ENCODE peak calls at places on chromosomes 6 and 20, in six cellular contexts. One of them, this sample, is unnamed.

GRCh38 chr6:22558288-22558882 is 11.0 kb upstream of the HDGFL1 start:
- DNase-seq in foreskin fibroblast: no peak
- DNase-seq in ovary: no peak
- DNase-seq in DND-41: no peak
- DNase-seq in testis: no peak
- DNase-seq in CD4-positive, alpha-beta T cell: no peak
- DNase-seq in this sample: no peak

GRCh38 chr6:77030929-77031674 is 432.2 kb downstream of the HTR1B start:
- DNase-seq in foreskin fibroblast: no peak
- DNase-seq in ovary: no peak
- DNase-seq in CD4-positive, alpha-beta T cell: no peak
- DNase-seq in testis: no peak
- DNase-seq in DND-41: no peak
- DNase-seq in this sample: no peak

GRCh38 chr6:44084231-44085014 is 42.8 kb downstream of the MRPL14 start:
- DNase-seq in ovary: no peak
- DNase-seq in foreskin fibroblast: peak
- DNase-seq in DND-41: peak
- DNase-seq in CD4-positive, alpha-beta T cell: no peak
- DNase-seq in testis: no peak
- DNase-seq in this sample: no peak

GRCh38 chr6:29519291-29520010 is 31.7 kb upstream of the MAS1L start:
- DNase-seq in foreskin fibroblast: no peak
- DNase-seq in ovary: no peak
- DNase-seq in testis: no peak
- DNase-seq in CD4-positive, alpha-beta T cell: no peak
- DNase-seq in DND-41: no peak
- DNase-seq in this sample: no peak

GRCh38 chr6:8819446-8819845 is 384.1 kb upstream of the SLC35B3 start:
- DNase-seq in CD4-positive, alpha-beta T cell: no peak
- DNase-seq in ovary: no peak
- DNase-seq in foreskin fibroblast: no peak
- DNase-seq in DND-41: no peak
- DNase-seq in testis: no peak
- DNase-seq in this sample: no peak

GRCh38 chr6:133887478-133887877 is 1.4 kb upstream of the TCF21 start:
- DNase-seq in CD4-positive, alpha-beta T cell: no peak
- DNase-seq in ovary: no peak
- DNase-seq in DND-41: no peak
- DNase-seq in testis: no peak
- DNase-seq in foreskin fibroblast: no peak
- DNase-seq in this sample: no peak

GRCh38 chr6:40350193-40350941 is 236.8 kb downstream of the LRFN2 start:
- DNase-seq in DND-41: peak
- DNase-seq in testis: no peak
- DNase-seq in foreskin fibroblast: no peak
- DNase-seq in ovary: no peak
- DNase-seq in CD4-positive, alpha-beta T cell: no peak
- DNase-seq in this sample: no peak

GRCh38 chr6:82073484-82073883 is 174.1 kb downstream of the IBTK start:
- DNase-seq in foreskin fibroblast: no peak
- DNase-seq in DND-41: no peak
- DNase-seq in testis: no peak
- DNase-seq in CD4-positive, alpha-beta T cell: no peak
- DNase-seq in ovary: no peak
- DNase-seq in this sample: no peak

GRCh38 chr6:123333000-123333756 is 303.6 kb downstream of the TRDN start:
- DNase-seq in CD4-positive, alpha-beta T cell: no peak
- DNase-seq in DND-41: no peak
- DNase-seq in foreskin fibroblast: no peak
- DNase-seq in ovary: no peak
- DNase-seq in testis: no peak
- DNase-seq in this sample: no peak
- TF ChIP-seq CTCF in CD4-positive, alpha-beta T cell: no peak
- TF ChIP-seq CTCF in DND-41: no peak
- TF ChIP-seq CTCF in foreskin fibroblast: no peak
- TF ChIP-seq CTCF in ovary: no peak
- TF ChIP-seq CTCF in testis: no peak
- TF ChIP-seq CTCF in this sample: no peak

DNA sequence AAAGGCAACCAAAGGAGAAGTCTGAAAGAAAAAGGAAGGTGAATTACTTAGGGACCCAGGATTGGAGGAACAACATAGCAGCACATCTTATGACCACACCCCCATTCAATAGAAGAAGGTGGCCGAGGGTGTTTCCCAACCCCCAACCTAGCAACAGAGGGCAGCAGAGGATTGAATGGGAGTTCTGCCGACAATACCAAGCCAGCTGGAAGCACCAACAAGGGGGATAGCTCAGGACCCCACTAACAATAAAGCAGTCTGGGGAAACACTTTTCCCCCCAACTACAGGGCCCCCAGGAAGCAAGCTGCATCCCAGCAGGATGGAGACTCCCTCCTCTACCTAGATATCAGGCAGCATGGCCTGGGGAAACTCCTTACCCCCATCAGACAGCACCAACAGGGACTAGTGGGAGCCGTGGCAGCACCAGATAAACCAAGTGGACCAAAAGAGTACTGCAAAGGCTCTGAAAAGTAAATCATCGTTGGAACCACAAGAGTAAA is 67.7 kb downstream of the ZHX3 start:
- DNase-seq in testis: no peak
- DNase-seq in CD4-positive, alpha-beta T cell: no peak
- DNase-seq in foreskin fibroblast: peak
- DNase-seq in ovary: peak
- DNase-seq in DND-41: no peak
- DNase-seq in this sample: peak
- TF ChIP-seq CTCF in testis: no peak
- TF ChIP-seq CTCF in CD4-positive, alpha-beta T cell: no peak
- TF ChIP-seq CTCF in foreskin fibroblast: peak
- TF ChIP-seq CTCF in ovary: peak
- TF ChIP-seq CTCF in DND-41: peak
- TF ChIP-seq CTCF in this sample: peak

GRCh38 chr6:106767271-106767670 is 137.9 kb downstream of the QRSL1 start:
- DNase-seq in CD4-positive, alpha-beta T cell: no peak
- DNase-seq in ovary: no peak
- DNase-seq in foreskin fibroblast: no peak
- DNase-seq in testis: no peak
- DNase-seq in DND-41: no peak
- DNase-seq in this sample: no peak
- TF ChIP-seq CTCF in CD4-positive, alpha-beta T cell: no peak
- TF ChIP-seq CTCF in ovary: no peak
- TF ChIP-seq CTCF in foreskin fibroblast: no peak
- TF ChIP-seq CTCF in testis: no peak
- TF ChIP-seq CTCF in DND-41: no peak
- TF ChIP-seq CTCF in this sample: no peak

GRCh38 chr6:99789767-99790166 is 183.1 kb downstream of the PRDM13 start:
- DNase-seq in ovary: no peak
- DNase-seq in DND-41: no peak
- DNase-seq in testis: no peak
- DNase-seq in CD4-positive, alpha-beta T cell: no peak
- DNase-seq in foreskin fibroblast: no peak
- DNase-seq in this sample: no peak

DNA sequence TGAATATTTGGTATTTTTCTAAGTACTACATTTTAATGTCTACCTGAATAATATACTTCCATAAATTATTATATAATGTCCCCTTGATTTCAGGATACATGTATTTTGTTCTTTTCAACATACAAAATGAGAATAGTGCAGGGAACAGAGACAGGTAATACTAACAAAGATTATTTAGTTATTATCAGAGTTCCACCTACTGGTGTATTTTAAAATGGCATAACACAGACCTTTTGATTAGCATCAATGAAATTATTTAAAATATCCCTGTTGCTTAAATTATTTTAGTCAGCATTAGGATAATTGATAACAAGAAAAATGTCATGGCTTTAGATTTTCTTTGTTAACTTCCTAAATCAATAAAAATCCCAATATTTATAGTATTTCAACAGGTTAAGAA is 184.0 kb downstream of the PRDM13 start:
- DNase-seq in foreskin fibroblast: no peak
- DNase-seq in CD4-positive, alpha-beta T cell: no peak
- DNase-seq in DND-41: no peak
- DNase-seq in testis: no peak
- DNase-seq in ovary: no peak
- DNase-seq in this sample: no peak
- TF ChIP-seq CTCF in foreskin fibroblast: no peak
- TF ChIP-seq CTCF in CD4-positive, alpha-beta T cell: no peak
- TF ChIP-seq CTCF in DND-41: peak
- TF ChIP-seq CTCF in testis: no peak
- TF ChIP-seq CTCF in ovary: no peak
- TF ChIP-seq CTCF in this sample: peak

GRCh38 chr20:24079661-24080412 is 91.3 kb upstream of the GGTLC1 start:
- DNase-seq in CD4-positive, alpha-beta T cell: no peak
- DNase-seq in foreskin fibroblast: no peak
- DNase-seq in testis: no peak
- DNase-seq in ovary: no peak
- DNase-seq in DND-41: no peak
- DNase-seq in this sample: no peak
- TF ChIP-seq CTCF in CD4-positive, alpha-beta T cell: no peak
- TF ChIP-seq CTCF in foreskin fibroblast: no peak
- TF ChIP-seq CTCF in testis: no peak
- TF ChIP-seq CTCF in ovary: no peak
- TF ChIP-seq CTCF in DND-41: no peak
- TF ChIP-seq CTCF in this sample: no peak

GRCh38 chr6:6221829-6222535 is 98.5 kb downstream of the F13A1 start:
- DNase-seq in ovary: no peak
- DNase-seq in foreskin fibroblast: no peak
- DNase-seq in DND-41: no peak
- DNase-seq in CD4-positive, alpha-beta T cell: no peak
- DNase-seq in testis: peak
- DNase-seq in this sample: no peak

GRCh38 chr6:6218246-6219085 is 102.0 kb downstream of the F13A1 start:
- DNase-seq in ovary: no peak
- DNase-seq in foreskin fibroblast: peak
- DNase-seq in DND-41: no peak
- DNase-seq in testis: no peak
- DNase-seq in CD4-positive, alpha-beta T cell: no peak
- DNase-seq in this sample: no peak

GRCh38 chr6:6217838-6218237 is 102.6 kb downstream of the F13A1 start:
- DNase-seq in ovary: no peak
- DNase-seq in CD4-positive, alpha-beta T cell: no peak
- DNase-seq in DND-41: no peak
- DNase-seq in foreskin fibroblast: no peak
- DNase-seq in testis: no peak
- DNase-seq in this sample: no peak

GRCh38 chr6:6219716-6220115 is 100.7 kb downstream of the F13A1 start:
- DNase-seq in CD4-positive, alpha-beta T cell: no peak
- DNase-seq in foreskin fibroblast: no peak
- DNase-seq in testis: no peak
- DNase-seq in DND-41: no peak
- DNase-seq in ovary: no peak
- DNase-seq in this sample: no peak

GRCh38 chr6:6220718-6221117 is 99.7 kb downstream of the F13A1 start:
- DNase-seq in DND-41: no peak
- DNase-seq in testis: no peak
- DNase-seq in CD4-positive, alpha-beta T cell: no peak
- DNase-seq in ovary: no peak
- DNase-seq in foreskin fibroblast: no peak
- DNase-seq in this sample: no peak
- TF ChIP-seq CTCF in DND-41: peak
- TF ChIP-seq CTCF in testis: no peak
- TF ChIP-seq CTCF in CD4-positive, alpha-beta T cell: no peak
- TF ChIP-seq CTCF in ovary: no peak
- TF ChIP-seq CTCF in foreskin fibroblast: no peak
- TF ChIP-seq CTCF in this sample: no peak

GRCh38 chr6:47321582-47321981 is 11.9 kb upstream of the TNFRSF21 start:
- DNase-seq in DND-41: peak
- DNase-seq in ovary: no peak
- DNase-seq in foreskin fibroblast: no peak
- DNase-seq in CD4-positive, alpha-beta T cell: no peak
- DNase-seq in testis: no peak
- DNase-seq in this sample: no peak
- TF ChIP-seq CTCF in DND-41: no peak
- TF ChIP-seq CTCF in ovary: no peak
- TF ChIP-seq CTCF in foreskin fibroblast: no peak
- TF ChIP-seq CTCF in CD4-positive, alpha-beta T cell: no peak
- TF ChIP-seq CTCF in testis: no peak
- TF ChIP-seq CTCF in this sample: no peak

GRCh38 chr6:31796993-31797385 is 1.4 kb upstream of the VARS1 start:
- DNase-seq in ovary: no peak
- DNase-seq in foreskin fibroblast: no peak
- DNase-seq in testis: no peak
- DNase-seq in CD4-positive, alpha-beta T cell: no peak
- DNase-seq in DND-41: no peak
- DNase-seq in this sample: no peak
- TF ChIP-seq CTCF in ovary: no peak
- TF ChIP-seq CTCF in foreskin fibroblast: no peak
- TF ChIP-seq CTCF in testis: no peak
- TF ChIP-seq CTCF in CD4-positive, alpha-beta T cell: no peak
- TF ChIP-seq CTCF in DND-41: no peak
- TF ChIP-seq CTCF in this sample: no peak

GRCh38 chr6:75932067-75932466 is 140.4 kb downstream of the IMPG1 start:
- DNase-seq in ovary: no peak
- DNase-seq in testis: peak
- DNase-seq in foreskin fibroblast: peak
- DNase-seq in CD4-positive, alpha-beta T cell: no peak
- DNase-seq in DND-41: peak
- DNase-seq in this sample: peak
- TF ChIP-seq CTCF in ovary: no peak
- TF ChIP-seq CTCF in testis: no peak
- TF ChIP-seq CTCF in foreskin fibroblast: peak
- TF ChIP-seq CTCF in CD4-positive, alpha-beta T cell: no peak
- TF ChIP-seq CTCF in DND-41: peak
- TF ChIP-seq CTCF in this sample: peak